ENCODE peak calls at places on chromosomes 5 and 9, in ten cellular contexts. W, K, Z, R, L, J, G, C, N and F are unnamed samples.

GRCh38 chr9:115146581-115147021 is 28.6 kb upstream of the TNC start:
- DNase-seq in G (no peak), C (peak; percentile 88), L (no peak), Z (no peak), W (peak; percentile 89), N (peak; percentile 96), J (peak; percentile 80), R (no peak), K (no peak), F (no peak)

GRCh38 chr5:59037453-59038168 is 454.7 kb downstream of the RAB3C start:
- DNase-seq in J (no peak), W (peak; percentile 35), R (no peak), K (no peak), N (no peak), G (no peak), L (no peak), Z (no peak), C (no peak), F (no peak)

GRCh38 chr5:74240783-74241750 is 399.5 kb downstream of the ENC1 start:
- DNase-seq in J (no peak), K (no peak), R (no peak), W (peak; percentile 24), L (no peak), C (peak; percentile 99), Z (no peak), N (peak; percentile 87), G (peak; percentile 57), F (no peak)

GRCh38 chr5:138805096-138805495 is 51.9 kb downstream of the CTNNA1 start:
- DNase-seq in J (no peak), K (no peak), G (no peak), N (no peak), Z (no peak), W (no peak), L (no peak), R (no peak), C (no peak), F (no peak)

GRCh38 chr9:124491049-124491975 is 15.9 kb downstream of the NR5A1 start:
- DNase-seq in Z (no peak), L (no peak), G (no peak), J (no peak), K (no peak), R (no peak), C (no peak), N (no peak), W (no peak), F (no peak)

GRCh38 chr9:135413086-135413375 is 66.6 kb upstream of the PPP1R26 start:
- DNase-seq in J (no peak), Z (no peak), R (no peak), W (no peak), G (no peak), C (no peak), N (no peak), K (no peak), L (no peak), F (no peak)

GRCh38 chr9:128007566-128008138 is 26.9 kb upstream of the EEIG1 start:
- DNase-seq in C (peak; percentile 42), W (peak; percentile 66), J (no peak), N (peak; percentile 52), G (no peak), L (peak; percentile 70), K (peak; percentile 79), Z (peak; percentile 30), R (no peak), F (no peak)

GRCh38 chr9:115133649-115134048 is 15.7 kb upstream of the TNC start:
- DNase-seq in G (no peak), W (peak; percentile 71), R (no peak), J (peak; percentile 75), Z (no peak), K (no peak), C (no peak), N (peak; percentile 77), L (no peak), F (no peak)

GRCh38 chr5:37184748-37185364 is 64.3 kb downstream of the CPLANE1 start:
- DNase-seq in W (peak; percentile 6), C (no peak), J (no peak), L (no peak), K (no peak), N (no peak), R (no peak), Z (no peak), G (no peak), F (no peak)

GRCh38 chr9:91032056-91032455 is 230.4 kb downstream of the SYK start:
- DNase-seq in Z (no peak), C (no peak), L (no peak), G (no peak), W (no peak), K (no peak), N (no peak), R (peak; percentile 52), J (no peak), F (no peak)

GRCh38 chr9:124216474-124217176 is 41.1 kb upstream of the NEK6 start:
- DNase-seq in W (no peak), J (no peak), R (peak; percentile 71), C (no peak), K (peak; percentile 24), N (no peak), Z (no peak), L (no peak), G (peak; percentile 33), F (no peak)

GRCh38 chr5:37665889-37666288 is 174.0 kb downstream of the GDNF start:
- DNase-seq in W (no peak), C (no peak), N (no peak), G (no peak), J (no peak), Z (no peak), L (no peak), R (no peak), K (no peak), F (no peak)

GRCh38 chr5:33315170-33315569 is 125.6 kb upstream of the TARS1 start:
- DNase-seq in C (no peak), W (peak; percentile 65), J (no peak), N (no peak), G (no peak), R (no peak), Z (no peak), K (no peak), L (no peak), F (no peak)

GRCh38 chr5:30604648-30605262 is 588.7 kb upstream of the CDH6 start:
- DNase-seq in J (no peak), W (no peak), Z (no peak), C (no peak), N (no peak), K (no peak), R (no peak), L (no peak), G (no peak), F (no peak)

GRCh38 chr5:176716320-176716719 is 69.0 kb downstream of the TSPAN17 start:
- DNase-seq in K (no peak), N (peak; percentile 74), Z (peak; percentile 75), W (peak; percentile 75), R (no peak), J (peak; percentile 70), C (peak; percentile 61), G (no peak), L (no peak), F (no peak)

GRCh38 chr9:15837079-15837679 is 284.3 kb downstream of the CCDC171 start:
- DNase-seq in L (no peak), C (peak; percentile 67), J (peak; percentile 40), R (no peak), N (peak; percentile 67), W (peak; percentile 79), G (no peak), Z (peak; percentile 39), K (no peak), F (no peak)

GRCh38 chr5:116554764-116555163 is 19.9 kb downstream of the SEMA6A start:
- DNase-seq in J (no peak), R (no peak), Z (no peak), G (peak; percentile 55), L (no peak), W (no peak), C (no peak), N (no peak), K (no peak), F (no peak)

GRCh38 chr9:132185164-132186009 is 23.5 kb downstream of the NTNG2 start:
- DNase-seq in L (no peak), N (no peak), Z (no peak), W (no peak), R (no peak), J (no peak), G (peak; percentile 68), K (no peak), C (no peak), F (no peak)

GRCh38 chr5:137880313-137880712 is 8.9 kb upstream of the PKD2L2 start:
- DNase-seq in R (no peak), Z (no peak), J (no peak), C (peak; percentile 72), L (no peak), G (no peak), N (no peak), W (peak; percentile 59), K (no peak), F (peak; percentile 44)

GRCh38 chr9:4137755-4138154 is 162.1 kb downstream of the GLIS3 start:
- DNase-seq in L (no peak), C (peak; percentile 79), N (peak; percentile 84), G (no peak), W (peak; percentile 92), R (no peak), Z (no peak), J (no peak), K (no peak), F (no peak)

GRCh38 chr9:107948086-107948485 is 458.5 kb upstream of the KLF4 start:
- DNase-seq in C (no peak), G (no peak), Z (no peak), R (no peak), J (no peak), L (no peak), N (peak; percentile 77), W (peak; percentile 35), K (no peak), F (no peak)

GRCh38 chr5:173727839-173728778 is 111.7 kb upstream of the BOD1 start:
- DNase-seq in K (no peak), Z (no peak), L (no peak), G (no peak), R (no peak), N (no peak), W (no peak), C (peak; percentile 66), J (no peak), F (no peak)

GRCh38 chr5:134975843-134976242 is 8.1 kb downstream of the CATSPER3 start:
- DNase-seq in N (no peak), G (no peak), W (peak; percentile 20), R (no peak), L (no peak), J (no peak), K (no peak), Z (no peak), C (peak; percentile 52), F (no peak)

GRCh38 chr9:126589349-126589748 is 24.4 kb upstream of the LMX1B start:
- DNase-seq in W (no peak), N (no peak), J (no peak), C (no peak), K (no peak), G (no peak), Z (no peak), R (no peak), L (no peak), F (no peak)

GRCh38 chr5:96279796-96280542 is 153.1 kb downstream of the PCSK1 start:
- DNase-seq in W (peak; percentile 91), K (no peak), G (no peak), N (peak; percentile 46), Z (no peak), L (no peak), C (peak; percentile 89), R (no peak), J (no peak), F (no peak)

GRCh38 chr5:43066231-43066798 is 26.2 kb upstream of the ANXA2R start:
- DNase-seq in K (peak; percentile 58), N (peak; percentile 68), G (peak; percentile 89), R (peak; percentile 84), L (peak; percentile 46), J (no peak), C (peak; percentile 71), Z (peak; percentile 74), W (peak; percentile 74), F (no peak)